ENCODE peak calls at places on chromosomes 12 and 14, in nine cellular contexts. N is A549, C is Peyer's patch, L is astrocyte of the cerebellum, F is mucosa of descending colon, R is BJ, W is cardiac fibroblast, T is lower lobe of right lung, U is coronary artery. Z is an unnamed sample.

GRCh38 chr14:72608391-72609204 is 285.3 kb downstream of the DPF3 start:
- DNase-seq in N (peak), C (no peak), L (peak), F (no peak), R (peak), W (peak), T (no peak), U (peak), Z (no peak)

GRCh38 chr14:92516344-92516965 is 2.9 kb downstream of the RIN3 start:
- DNase-seq in N (no peak), C (no peak), L (no peak), F (peak), R (no peak), W (no peak), T (no peak), U (no peak), Z (no peak)

GRCh38 chr12:9799961-9800360 is 27.3 kb upstream of the KLRF1 start:
- DNase-seq in N (no peak), C (no peak), L (no peak), F (no peak), R (no peak), W (no peak), T (no peak), U (no peak), Z (no peak)

GRCh38 chr12:88420460-88420859 is 159.8 kb downstream of the KITLG start:
- DNase-seq in N (peak), C (no peak), L (peak), F (no peak), R (peak), W (peak), T (no peak), U (no peak), Z (no peak)

GRCh38 chr12:6843118-6843902 is 2.6 kb downstream of the GNB3 start:
- DNase-seq in N (no peak), C (no peak), L (no peak), F (no peak), R (no peak), W (no peak), T (no peak), U (no peak), Z (no peak)

GRCh38 chr14:50944647-50945413 is 547 bp upstream of the PYGL start:
- DNase-seq in N (peak), C (peak), L (no peak), F (peak), R (no peak), W (peak), T (peak), U (peak), Z (peak)

GRCh38 chr12:27635349-27635972 is 60.8 kb upstream of the REP15 start:
- DNase-seq in N (peak), C (no peak), L (peak), F (no peak), R (no peak), W (peak), T (no peak), U (no peak), Z (peak)

GRCh38 chr12:90858261-90858660 is 96.7 kb downstream of the CCER1 start:
- DNase-seq in N (no peak), C (no peak), L (no peak), F (no peak), R (no peak), W (peak), T (no peak), U (no peak), Z (peak)

GRCh38 chr12:124730455-124730932 is 133.2 kb downstream of the SCARB1 start:
- DNase-seq in N (no peak), C (no peak), L (no peak), F (no peak), R (no peak), W (peak), T (no peak), U (no peak), Z (peak)

GRCh38 chr12:26195250-26195640 is at the start of gene SSPN:
- DNase-seq in N (no peak), C (peak), L (peak), F (peak), R (peak), W (peak), T (peak), U (peak), Z (no peak)

GRCh38 chr12:87266305-87266704 is 762.9 kb downstream of the C12orf50 start:
- DNase-seq in N (no peak), C (no peak), L (no peak), F (no peak), R (no peak), W (no peak), T (no peak), U (no peak), Z (peak)

GRCh38 chr14:31219169-31219568 is 11.6 kb upstream of the HECTD1 start:
- DNase-seq in N (no peak), C (no peak), L (no peak), F (no peak), R (no peak), W (no peak), T (no peak), U (no peak), Z (no peak)

GRCh38 chr14:61282746-61283145 is 1.6 kb upstream of the TMEM30B start:
- DNase-seq in N (no peak), C (no peak), L (no peak), F (no peak), R (no peak), W (no peak), T (no peak), U (no peak), Z (no peak)

GRCh38 chr14:81165188-81165587 is 55.6 kb downstream of the GTF2A1 start:
- DNase-seq in N (no peak), C (no peak), L (no peak), F (no peak), R (no peak), W (peak), T (no peak), U (no peak), Z (no peak)

GRCh38 chr14:34356267-34356660 is 105.8 kb downstream of the SPTSSA start:
- DNase-seq in N (no peak), C (no peak), L (no peak), F (no peak), R (no peak), W (peak), T (no peak), U (no peak), Z (no peak)

GRCh38 chr12:14256139-14256538 is 109.3 kb upstream of the ATF7IP start:
- DNase-seq in N (no peak), C (no peak), L (no peak), F (no peak), R (no peak), W (peak), T (no peak), U (no peak), Z (no peak)

GRCh38 chr14:50342211-50343080 is 30.3 kb downstream of the DMAC2L start:
- DNase-seq in N (peak), C (no peak), L (peak), F (no peak), R (peak), W (peak), T (peak), U (no peak), Z (peak)

GRCh38 chr12:108729612-108730336 is 1.5 kb downstream of the CORO1C start:
- DNase-seq in N (no peak), C (no peak), L (no peak), F (no peak), R (no peak), W (peak), T (no peak), U (no peak), Z (no peak)

GRCh38 chr12:46383654-46384450 is 11.3 kb upstream of the SLC38A2 start:
- DNase-seq in N (no peak), C (peak), L (peak), F (peak), R (peak), W (peak), T (peak), U (peak), Z (peak)

GRCh38 chr12:1527789-1528188 is 66.6 kb downstream of the FBXL14 start:
- DNase-seq in N (no peak), C (no peak), L (no peak), F (no peak), R (peak), W (peak), T (no peak), U (no peak), Z (no peak)

GRCh38 chr12:1171657-1172056 is 180.6 kb downstream of the ERC1 start:
- DNase-seq in N (no peak), C (no peak), L (no peak), F (no peak), R (no peak), W (no peak), T (no peak), U (no peak), Z (peak)

GRCh38 chr12:9961901-9962300 is 9.3 kb upstream of the CLEC12A start:
- DNase-seq in N (no peak), C (no peak), L (no peak), F (no peak), R (no peak), W (no peak), T (no peak), U (no peak), Z (no peak)

GRCh38 chr12:32277774-32278173 is 121.6 kb upstream of the FGD4 start:
- DNase-seq in N (no peak), C (no peak), L (no peak), F (no peak), R (no peak), W (no peak), T (no peak), U (no peak), Z (no peak)

GRCh38 chr12:131487379-131488129 is 223.3 kb upstream of the SFSWAP start:
- DNase-seq in N (no peak), C (no peak), L (no peak), F (no peak), R (no peak), W (no peak), T (no peak), U (no peak), Z (peak)

GRCh38 chr14:75980856-75981255 is 939 bp downstream of the TGFB3 start:
- DNase-seq in N (no peak), C (no peak), L (no peak), F (no peak), R (no peak), W (peak), T (no peak), U (no peak), Z (peak)

GRCh38 chr14:32224731-32225377 is 21.8 kb upstream of the RNU6-8 start:
- DNase-seq in N (peak), C (no peak), L (peak), F (no peak), R (peak), W (peak), T (peak), U (no peak), Z (no peak)

GRCh38 chr14:103396463-103396862 is 11.2 kb downstream of the MARK3 start:
- DNase-seq in N (no peak), C (no peak), L (no peak), F (no peak), R (no peak), W (no peak), T (no peak), U (no peak), Z (no peak)

GRCh38 chr14:103401223-103402214 is 16.3 kb downstream of the MARK3 start:
- DNase-seq in N (no peak), C (no peak), L (no peak), F (no peak), R (peak), W (peak), T (no peak), U (no peak), Z (no peak)

GRCh38 chr14:103395245-103395644 is 10.0 kb downstream of the MARK3 start:
- DNase-seq in N (no peak), C (no peak), L (no peak), F (no peak), R (no peak), W (no peak), T (no peak), U (no peak), Z (no peak)

GRCh38 chr14:103400537-103400936 is 15.3 kb downstream of the MARK3 start:
- DNase-seq in N (no peak), C (no peak), L (no peak), F (no peak), R (no peak), W (no peak), T (no peak), U (no peak), Z (no peak)

GRCh38 chr14:103398427-103399195 is 13.4 kb downstream of the MARK3 start:
- DNase-seq in N (no peak), C (no peak), L (no peak), F (no peak), R (no peak), W (peak), T (no peak), U (no peak), Z (no peak)
- H3K4me3 ChIP-seq in N (no peak), C (no peak), L (no peak), F (no peak), R (no peak), W (no peak), T (no peak), U (no peak), Z (no peak)

GRCh38 chr12:115815924-115816323 is 461.6 kb downstream of the MED13L start:
- DNase-seq in N (no peak), C (no peak), L (no peak), F (no peak), R (no peak), W (no peak), T (no peak), U (no peak), Z (no peak)

GRCh38 chr12:115820661-115821060 is 456.8 kb downstream of the MED13L start:
- DNase-seq in N (no peak), C (no peak), L (no peak), F (no peak), R (no peak), W (no peak), T (no peak), U (no peak), Z (no peak)

GRCh38 chr12:115823635-115824034 is 453.9 kb downstream of the MED13L start:
- DNase-seq in N (no peak), C (no peak), L (no peak), F (no peak), R (no peak), W (no peak), T (no peak), U (no peak), Z (no peak)

GRCh38 chr12:115817399-115817798 is 460.1 kb downstream of the MED13L start:
- DNase-seq in N (peak), C (no peak), L (no peak), F (no peak), R (no peak), W (no peak), T (no peak), U (no peak), Z (peak)

GRCh38 chr12:115818973-115819372 is 458.5 kb downstream of the MED13L start:
- DNase-seq in N (no peak), C (no peak), L (no peak), F (no peak), R (no peak), W (no peak), T (no peak), U (no peak), Z (no peak)
- TF ChIP-seq CTCF in N (no peak), C (no peak), L (no peak), F (no peak), R (no peak), W (no peak), T (no peak), U (no peak), Z (no peak)

DNA sequence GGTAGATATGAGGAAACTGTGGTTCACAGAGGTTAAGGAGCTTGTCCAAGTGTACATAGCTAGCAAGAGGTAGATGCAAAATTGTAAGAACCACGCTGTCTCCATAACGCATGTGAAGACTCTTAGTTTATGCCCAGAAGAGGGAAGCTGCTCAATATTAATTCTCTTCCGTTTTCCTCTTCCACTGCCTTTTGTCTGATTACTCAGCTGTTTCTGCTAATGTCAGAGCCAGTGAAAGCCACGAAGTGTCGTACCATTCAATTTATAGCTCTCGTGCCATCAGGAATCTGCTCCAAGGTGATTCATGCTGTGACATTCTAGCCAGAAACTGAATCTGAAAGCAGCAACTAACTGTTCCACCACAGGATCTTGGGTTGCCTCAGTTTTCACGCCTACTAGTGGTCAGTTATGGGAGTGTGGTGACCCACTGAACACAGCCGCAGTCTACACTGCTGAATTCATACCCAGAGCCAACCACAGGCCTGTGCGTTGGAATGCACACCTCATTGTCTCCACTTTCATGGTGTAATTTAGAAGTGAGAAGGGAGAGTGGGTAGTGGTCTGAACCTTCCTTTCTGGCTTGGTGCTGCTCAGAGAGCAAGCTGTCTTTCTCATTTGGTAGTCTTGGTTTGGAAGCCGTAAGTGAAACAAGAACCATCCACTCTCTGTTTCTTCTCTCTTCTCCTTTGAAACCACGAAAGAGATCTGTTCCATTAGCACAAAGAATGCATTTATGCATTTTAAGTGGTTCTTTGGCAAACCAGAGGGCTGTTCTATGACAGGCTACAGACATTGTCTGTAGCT is 74.2 kb upstream of the NAP1L1 start:
- DNase-seq in N (peak), C (peak), L (peak), F (no peak), R (peak), W (peak), T (no peak), U (no peak), Z (no peak)
- H3K4me3 ChIP-seq in N (no peak), C (peak), L (no peak), F (no peak), R (no peak), W (no peak), T (peak), U (peak), Z (no peak)

GRCh38 chr14:44369401-44370123 is 137.5 kb downstream of the FSCB start:
- DNase-seq in N (no peak), C (no peak), L (no peak), F (no peak), R (no peak), W (no peak), T (no peak), U (no peak), Z (no peak)
- TF ChIP-seq CTCF in N (no peak), C (no peak), L (no peak), F (no peak), R (no peak), W (no peak), T (no peak), U (no peak), Z (peak)

DNA sequence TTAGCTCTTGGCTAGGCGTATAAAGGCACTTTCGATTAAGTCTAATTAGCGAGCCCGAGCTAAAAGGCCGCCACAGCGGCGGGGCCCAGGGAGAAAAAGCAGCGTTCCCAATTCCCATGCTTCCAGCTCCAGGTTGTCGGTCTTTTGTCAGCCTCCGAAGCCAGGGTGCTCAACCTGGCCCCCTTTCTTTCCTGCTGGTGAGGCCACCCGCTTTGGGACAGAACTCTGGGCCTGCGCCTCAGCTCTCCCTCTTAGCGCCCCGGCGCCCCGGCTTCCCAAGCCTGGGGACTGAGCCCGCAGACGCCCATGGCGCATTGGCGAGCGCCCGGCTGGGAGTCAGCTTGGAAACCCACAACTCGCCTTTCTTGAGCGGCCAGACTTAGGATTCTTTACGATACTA is 33.4 kb upstream of the TBX5 start:
- DNase-seq in N (no peak), C (no peak), L (no peak), F (no peak), R (no peak), W (no peak), T (no peak), U (no peak), Z (no peak)
- H3K4me3 ChIP-seq in N (no peak), C (no peak), L (no peak), F (no peak), R (peak), W (no peak), T (no peak), U (no peak), Z (no peak)

GRCh38 chr12:82698959-82699358 is 12.3 kb downstream of the TMTC2 start:
- DNase-seq in N (no peak), C (no peak), L (no peak), F (no peak), R (no peak), W (no peak), T (no peak), U (no peak), Z (no peak)
- TF ChIP-seq CTCF in N (no peak), C (no peak), L (no peak), F (no peak), R (no peak), W (no peak), T (no peak), U (no peak), Z (no peak)

DNA sequence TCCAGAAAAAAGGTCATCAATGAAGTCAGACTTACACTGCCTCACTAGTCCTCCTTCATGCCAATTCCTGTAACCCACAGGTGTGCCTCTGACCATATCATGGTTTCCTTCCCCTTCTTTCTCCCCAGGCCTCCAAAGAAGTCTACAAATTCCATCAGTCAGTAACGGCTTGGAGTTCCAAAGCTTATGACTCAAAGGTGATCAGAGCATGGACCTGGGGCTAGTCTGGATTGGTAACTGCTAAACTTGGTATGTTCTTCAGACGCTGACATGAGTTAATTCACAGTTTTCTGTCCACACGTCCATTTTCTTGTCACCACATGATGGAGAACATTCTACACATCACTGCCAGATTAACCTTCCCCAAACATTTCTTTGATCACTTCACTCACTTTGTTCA is 560.4 kb downstream of the ETNK1 start:
- DNase-seq in N (no peak), C (no peak), L (no peak), F (no peak), R (no peak), W (no peak), T (no peak), U (no peak), Z (no peak)
- H3K4me3 ChIP-seq in N (no peak), C (no peak), L (no peak), F (no peak), R (no peak), W (no peak), T (no peak), U (no peak), Z (no peak)

GRCh38 chr12:105278043-105278697 is 42.2 kb upstream of the APPL2 start:
- DNase-seq in N (peak), C (peak), L (no peak), F (no peak), R (no peak), W (peak), T (no peak), U (no peak), Z (no peak)
- TF ChIP-seq CTCF in N (peak), C (no peak), L (peak), F (no peak), R (peak), W (peak), T (no peak), U (no peak), Z (no peak)

GRCh38 chr12:11696084-11696483 is 46.6 kb downstream of the ETV6 start:
- DNase-seq in N (no peak), C (no peak), L (no peak), F (no peak), R (no peak), W (no peak), T (no peak), U (no peak), Z (no peak)

GRCh38 chr12:11694528-11694927 is 45.1 kb downstream of the ETV6 start:
- DNase-seq in N (no peak), C (no peak), L (no peak), F (no peak), R (no peak), W (no peak), T (no peak), U (no peak), Z (no peak)

GRCh38 chr12:11695321-11695720 is 45.8 kb downstream of the ETV6 start:
- DNase-seq in N (no peak), C (no peak), L (peak), F (no peak), R (no peak), W (peak), T (no peak), U (no peak), Z (no peak)

GRCh38 chr12:11698729-11699128 is 49.3 kb downstream of the ETV6 start:
- DNase-seq in N (no peak), C (no peak), L (no peak), F (no peak), R (no peak), W (no peak), T (no peak), U (no peak), Z (no peak)

GRCh38 chr12:11697670-11698387 is 48.4 kb downstream of the ETV6 start:
- DNase-seq in N (no peak), C (no peak), L (no peak), F (no peak), R (no peak), W (peak), T (no peak), U (no peak), Z (no peak)
- H3K4me3 ChIP-seq in N (no peak), C (no peak), L (no peak), F (no peak), R (no peak), W (no peak), T (no peak), U (no peak), Z (no peak)

Z was measured in LNCaP clone FGC.